ENCODE peak calls at places on chromosome 14, in four cellular contexts. W is GM20000; B is stimulated activated CD8-positive, alpha-beta memory T cell treated with anti-CD3 and anti-CD28 coated beads, Interleukin-7, amount 100 ng/mL, for 1 hour; C is Caki2. Z is an unnamed sample.

GRCh38 chr14:86310148-86310547 is 780.2 kb downstream of the FLRT2 start:
- DNase-seq in C (no peak), B (no peak), W (no peak), Z (no peak)

GRCh38 chr14:63542231-63542999 is 762 bp downstream of the PPP2R5E start:
- DNase-seq in C (no peak), B (no peak), W (peak), Z (no peak)

GRCh38 chr14:61661471-61661988 is 33.8 kb upstream of the HIF1A start:
- DNase-seq in C (no peak), B (no peak), W (peak), Z (no peak)

GRCh38 chr14:95493976-95494375 is 22.5 kb downstream of the SYNE3 start:
- DNase-seq in B (no peak), C (no peak), W (no peak), Z (no peak)

GRCh38 chr14:89251066-89251465 is 166.0 kb downstream of the FOXN3 start:
- DNase-seq in C (no peak), W (no peak), B (no peak), Z (no peak)

GRCh38 chr14:54121461-54121860 is 164.8 kb upstream of the BMP4 start:
- DNase-seq in C (no peak), W (no peak), B (no peak), Z (no peak)

GRCh38 chr14:74941676-74942097 is 13.7 kb downstream of the PGF start:
- DNase-seq in W (peak), C (no peak), B (peak), Z (no peak)

GRCh38 chr14:77988966-77989365 is 181.2 kb upstream of the NRXN3 start:
- DNase-seq in B (no peak), C (peak), W (no peak), Z (peak)

GRCh38 chr14:80475074-80475473 is 263.8 kb upstream of the DIO2 start:
- DNase-seq in C (no peak), W (no peak), B (no peak), Z (no peak)

GRCh38 chr14:69090187-69090789 is 62.6 kb downstream of the DCAF5 start:
- DNase-seq in W (no peak), B (peak), C (no peak), Z (no peak)

Z was measured in GOT3.